ENCODE peak calls at places on chromosome 11, in seven cellular contexts. B, F, T, X, L, M and I are unnamed samples.

GRCh38 chr11:62552931-62553838 is 6.6 kb upstream of the AHNAK start:
- DNase-seq in T (peak), L (no peak), F (peak), B (peak), M (no peak), X (no peak), I (peak)

GRCh38 chr11:88576741-88577140 is 239.2 kb upstream of the CTSC start:
- DNase-seq in M (no peak), L (no peak), X (no peak), F (no peak), B (no peak), T (no peak), I (no peak)

GRCh38 chr11:124174001-124174400 is 9.1 kb upstream of the OR10D3 start:
- DNase-seq in F (no peak), M (peak), X (no peak), B (peak), T (peak), L (no peak), I (no peak)

GRCh38 chr11:46918778-46919513 is 596 bp upstream of the LRP4 start:
- DNase-seq in B (no peak), T (no peak), X (no peak), M (no peak), L (no peak), F (no peak), I (no peak)

GRCh38 chr11:83816572-83817187 is 530.5 kb upstream of the CCDC90B start:
- DNase-seq in T (no peak), B (peak), X (no peak), M (peak), F (no peak), L (peak), I (no peak)

GRCh38 chr11:66619080-66619554 is 2.7 kb downstream of the RBM14 start:
- DNase-seq in T (no peak), F (no peak), B (no peak), X (no peak), M (no peak), L (no peak), I (no peak)

GRCh38 chr11:13008625-13009475 is at the start of gene RASSF10:
- DNase-seq in X (no peak), T (no peak), F (peak), B (no peak), M (no peak), L (peak), I (no peak)

GRCh38 chr11:65375012-65375411 is 7.4 kb downstream of the SLC25A45 start:
- DNase-seq in L (no peak), T (no peak), X (no peak), B (no peak), M (no peak), F (no peak), I (no peak)

GRCh38 chr11:65611028-65611757 is 2.8 kb downstream of the MAP3K11 start:
- DNase-seq in L (no peak), T (no peak), M (no peak), B (no peak), F (no peak), X (no peak), I (no peak)

GRCh38 chr11:67437082-67437821 is at the start of gene PTPRCAP:
- DNase-seq in T (no peak), F (peak), L (no peak), X (no peak), M (no peak), B (peak), I (no peak)

GRCh38 chr11:28730336-28730735 is 622.1 kb downstream of the METTL15 start:
- DNase-seq in F (no peak), M (no peak), B (no peak), L (no peak), X (no peak), T (no peak), I (no peak)

GRCh38 chr11:103862049-103862826 is 174.2 kb upstream of the DDI1 start:
- DNase-seq in M (no peak), X (no peak), L (no peak), F (no peak), B (no peak), T (no peak), I (no peak)

GRCh38 chr11:2415171-2415570 is 14.6 kb downstream of the TSSC4 start:
- DNase-seq in F (no peak), T (no peak), X (no peak), L (no peak), B (no peak), M (no peak), I (no peak)

GRCh38 chr11:2413735-2414579 is 13.4 kb downstream of the TSSC4 start:
- DNase-seq in L (no peak), X (no peak), T (no peak), M (no peak), B (no peak), F (no peak), I (no peak)

GRCh38 chr11:2414616-2415015 is 14.1 kb downstream of the TSSC4 start:
- DNase-seq in M (no peak), L (no peak), X (no peak), T (no peak), B (no peak), F (no peak), I (no peak)

GRCh38 chr11:2416765-2417164 is 16.2 kb downstream of the TSSC4 start:
- DNase-seq in L (no peak), T (no peak), B (no peak), M (no peak), F (no peak), X (no peak), I (no peak)

DNA sequence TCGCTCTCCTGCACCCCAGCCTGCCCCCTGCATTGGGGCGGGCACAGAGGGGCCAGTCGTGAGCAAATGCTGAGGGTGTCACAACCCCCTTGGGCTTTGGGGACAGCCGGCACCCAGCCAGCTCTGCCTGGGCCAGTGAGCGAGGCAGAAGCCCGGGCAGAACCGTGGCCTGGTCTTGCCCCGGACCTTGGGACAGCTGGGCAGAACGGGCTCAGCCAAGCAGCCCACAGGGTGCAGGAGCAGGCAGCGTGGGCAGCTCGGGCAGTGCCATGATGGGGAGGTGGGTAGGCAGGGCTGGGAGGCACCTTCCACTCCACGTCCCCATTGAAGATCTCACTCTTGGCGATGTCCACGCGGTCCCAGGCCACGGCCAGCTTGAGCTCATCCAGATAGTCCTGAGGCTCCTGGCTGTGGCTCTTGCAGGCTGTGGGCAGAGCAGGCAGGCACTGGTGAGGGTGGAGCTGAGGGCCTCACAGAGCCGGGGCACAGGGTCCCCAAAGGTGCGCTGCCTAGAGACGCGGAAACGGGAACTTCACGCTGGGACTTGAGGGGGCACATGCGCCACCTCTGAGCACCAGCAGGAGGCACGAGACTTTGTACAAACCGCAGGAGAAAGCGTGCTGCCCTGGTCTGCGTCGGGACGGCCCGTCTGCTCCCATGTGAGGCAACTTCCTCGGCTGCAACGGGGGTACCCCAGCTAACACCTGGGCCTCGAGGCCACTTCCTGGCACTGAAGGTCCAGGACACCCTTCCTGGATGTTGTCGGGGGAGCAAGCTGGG is 15.2 kb downstream of the TSSC4 start:
- DNase-seq in T (no peak), X (no peak), M (no peak), B (peak), F (no peak), L (no peak), I (no peak)
- TF ChIP-seq SIN3A in T (no peak), X (no peak), M (no peak), B (no peak), F (no peak), L (no peak), I (no peak)

DNA sequence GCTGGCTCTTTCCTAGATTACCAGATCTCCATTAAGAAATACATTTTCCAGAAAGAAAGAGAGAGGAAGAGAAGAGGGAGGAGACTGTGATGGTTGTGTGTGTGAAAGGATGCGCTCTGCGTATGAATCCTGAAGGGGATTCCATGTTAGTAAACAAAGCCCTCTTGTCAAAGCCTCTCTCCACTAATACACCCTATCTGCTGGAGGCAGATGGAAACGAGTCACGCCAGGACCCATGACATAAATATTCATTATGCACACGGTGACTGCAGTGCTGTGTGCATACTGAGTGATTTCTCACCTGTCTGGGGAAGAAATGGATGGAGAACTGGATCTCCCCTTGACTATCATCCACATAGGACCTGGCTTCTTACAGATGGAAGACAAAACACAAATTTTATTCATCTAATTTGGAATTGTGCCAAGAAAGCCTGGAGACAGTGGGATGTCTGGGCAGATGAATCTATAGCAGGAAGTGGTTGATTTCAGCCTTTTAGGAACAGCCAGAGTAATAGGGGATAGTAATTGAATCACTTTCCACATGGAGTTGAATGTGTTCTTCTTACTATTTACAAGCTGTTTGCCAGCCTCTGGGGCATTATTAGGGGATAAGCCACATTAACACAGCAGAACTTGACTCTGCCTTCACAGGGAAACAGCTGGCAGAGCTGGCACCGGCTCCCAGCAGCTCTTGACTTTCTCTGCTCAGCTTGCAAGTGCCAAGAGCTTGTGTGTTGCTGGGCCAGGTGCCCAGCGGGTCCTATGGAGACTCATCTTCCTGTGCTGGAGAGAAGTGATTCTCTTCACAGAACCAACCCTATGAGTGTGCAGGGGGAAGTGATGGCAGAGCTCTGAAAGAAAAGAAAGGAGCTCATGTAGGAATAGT is 9.0 kb downstream of the MTNR1B start:
- DNase-seq in B (peak), T (no peak), X (no peak), F (no peak), M (no peak), L (peak), I (no peak)
- TF ChIP-seq CTCF in B (no peak), T (no peak), X (no peak), F (no peak), M (no peak), L (no peak), I (no peak)

GRCh38 chr11:70580036-70580805 is 181.9 kb downstream of the CTTN start:
- DNase-seq in F (no peak), B (no peak), X (no peak), T (no peak), M (no peak), L (peak), I (no peak)
- TF ChIP-seq SIN3A in F (no peak), B (no peak), X (no peak), T (no peak), M (no peak), L (no peak), I (no peak)

DNA sequence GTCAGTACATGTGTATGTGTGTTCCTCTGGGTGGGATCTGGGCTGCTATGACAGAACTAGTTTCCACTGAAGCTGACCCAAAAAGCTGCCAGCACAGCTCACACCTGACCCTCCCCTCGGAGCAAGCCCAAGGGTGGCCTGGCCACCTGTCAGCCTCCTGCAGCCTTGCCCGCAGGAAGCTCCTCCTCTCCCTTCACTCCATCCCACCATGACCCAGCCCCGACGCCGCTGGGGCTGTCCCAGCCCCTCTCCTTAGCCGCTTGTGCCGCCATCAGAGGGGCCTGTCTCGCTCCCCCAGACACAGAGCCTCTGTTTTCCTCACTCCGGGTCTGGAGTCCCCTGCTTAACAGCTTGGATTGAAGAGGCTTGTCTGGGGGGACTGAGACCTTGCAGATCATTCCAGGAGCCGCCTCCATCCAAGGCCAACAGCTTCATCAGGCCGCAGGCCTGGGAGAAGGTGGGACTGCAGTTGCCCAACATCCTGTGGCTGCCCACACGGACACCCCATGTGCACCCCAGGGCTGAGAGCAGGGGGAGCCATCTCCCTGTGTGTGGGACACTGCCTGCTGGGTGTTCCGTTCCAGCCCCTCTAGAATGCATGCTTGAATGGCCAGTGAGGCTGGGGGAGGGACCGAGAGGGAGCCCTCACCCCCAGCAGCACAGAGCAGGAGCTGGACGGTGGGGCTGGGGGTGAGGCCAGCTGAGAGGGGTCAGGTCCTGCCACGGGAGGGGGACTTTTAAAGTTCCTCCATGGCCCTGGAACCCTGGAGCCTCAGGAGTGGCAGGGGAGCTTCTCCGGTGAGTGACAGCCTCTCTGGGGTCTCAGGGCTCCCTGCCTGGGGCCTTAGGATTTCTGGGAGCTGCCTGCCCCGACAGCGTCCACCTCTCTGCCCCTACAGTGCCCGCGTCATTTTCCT is 696 bp downstream of the MRGPRF start:
- DNase-seq in X (no peak), F (no peak), M (no peak), T (no peak), L (peak), B (no peak), I (no peak)
- TF ChIP-seq CTCF in X (no peak), F (no peak), M (peak), T (no peak), L (no peak), B (no peak), I (no peak)

GRCh38 chr11:110763249-110764011 is 51.2 kb upstream of the ARHGAP20 start:
- DNase-seq in B (no peak), L (no peak), M (peak), F (no peak), X (no peak), T (no peak), I (no peak)
- TF ChIP-seq SIN3A in B (no peak), L (no peak), M (no peak), F (no peak), X (no peak), T (no peak), I (no peak)